ENCODE peak calls at places on chromosomes 4 and X, in seven cellular contexts. One of them, this sample, is unnamed.

GRCh38 chr4:108425988-108426387 is 194.4 kb upstream of the RPL34 start:
- DNase-seq in lower lobe of right lung: no peak
- DNase-seq in Peyer's patch: no peak
- DNase-seq in cardiac muscle cell: no peak
- DNase-seq in mammary epithelial cell: peak; percentile 35
- DNase-seq in thyroid gland: no peak
- DNase-seq in ascending aorta: no peak
- DNase-seq in this sample: peak; percentile 7

GRCh38 chrX:2711441-2711840 is 20.3 kb downstream of the CD99 start:
- DNase-seq in lower lobe of right lung: no peak
- DNase-seq in Peyer's patch: no peak
- DNase-seq in cardiac muscle cell: no peak
- DNase-seq in mammary epithelial cell: no peak
- DNase-seq in thyroid gland: no peak
- DNase-seq in ascending aorta: no peak
- DNase-seq in this sample: no peak

GRCh38 chrX:74536142-74537010 is 78.0 kb downstream of the RLIM start:
- DNase-seq in lower lobe of right lung: peak; percentile 80
- DNase-seq in Peyer's patch: peak; percentile 44
- DNase-seq in cardiac muscle cell: peak; percentile 56
- DNase-seq in mammary epithelial cell: peak; percentile 47
- DNase-seq in thyroid gland: peak; percentile 86
- DNase-seq in ascending aorta: peak; percentile 90
- DNase-seq in this sample: no peak

GRCh38 chr4:53455766-53456165 is 78.3 kb downstream of the FIP1L1 start:
- DNase-seq in lower lobe of right lung: no peak
- DNase-seq in Peyer's patch: no peak
- DNase-seq in cardiac muscle cell: no peak
- DNase-seq in mammary epithelial cell: no peak
- DNase-seq in thyroid gland: no peak
- DNase-seq in ascending aorta: no peak
- DNase-seq in this sample: no peak

GRCh38 chr4:19924761-19925160 is 326.9 kb upstream of the SLIT2 start:
- DNase-seq in lower lobe of right lung: no peak
- DNase-seq in Peyer's patch: no peak
- DNase-seq in cardiac muscle cell: no peak
- DNase-seq in mammary epithelial cell: no peak
- DNase-seq in thyroid gland: no peak
- DNase-seq in ascending aorta: no peak
- DNase-seq in this sample: no peak

GRCh38 chr4:147110968-147111367 is 165.3 kb upstream of the TTC29 start:
- DNase-seq in lower lobe of right lung: no peak
- DNase-seq in Peyer's patch: no peak
- DNase-seq in cardiac muscle cell: no peak
- DNase-seq in mammary epithelial cell: no peak
- DNase-seq in thyroid gland: no peak
- DNase-seq in ascending aorta: no peak
- DNase-seq in this sample: no peak

GRCh38 chrX:136636121-136636520 is 11.8 kb upstream of the CD40LG start:
- DNase-seq in lower lobe of right lung: no peak
- DNase-seq in Peyer's patch: no peak
- DNase-seq in cardiac muscle cell: peak; percentile 7
- DNase-seq in mammary epithelial cell: no peak
- DNase-seq in thyroid gland: no peak
- DNase-seq in ascending aorta: no peak
- DNase-seq in this sample: no peak

GRCh38 chrX:139691843-139692505 is 16.0 kb downstream of the MCF2 start:
- DNase-seq in lower lobe of right lung: no peak
- DNase-seq in Peyer's patch: no peak
- DNase-seq in cardiac muscle cell: peak; percentile 10
- DNase-seq in mammary epithelial cell: no peak
- DNase-seq in thyroid gland: peak; percentile 2
- DNase-seq in ascending aorta: no peak
- DNase-seq in this sample: no peak

GRCh38 chrX:101265869-101266428 is 25.2 kb downstream of the TAF7L start:
- DNase-seq in lower lobe of right lung: no peak
- DNase-seq in Peyer's patch: no peak
- DNase-seq in cardiac muscle cell: no peak
- DNase-seq in mammary epithelial cell: peak; percentile 9
- DNase-seq in thyroid gland: no peak
- DNase-seq in ascending aorta: no peak
- DNase-seq in this sample: peak; percentile 5

DNA sequence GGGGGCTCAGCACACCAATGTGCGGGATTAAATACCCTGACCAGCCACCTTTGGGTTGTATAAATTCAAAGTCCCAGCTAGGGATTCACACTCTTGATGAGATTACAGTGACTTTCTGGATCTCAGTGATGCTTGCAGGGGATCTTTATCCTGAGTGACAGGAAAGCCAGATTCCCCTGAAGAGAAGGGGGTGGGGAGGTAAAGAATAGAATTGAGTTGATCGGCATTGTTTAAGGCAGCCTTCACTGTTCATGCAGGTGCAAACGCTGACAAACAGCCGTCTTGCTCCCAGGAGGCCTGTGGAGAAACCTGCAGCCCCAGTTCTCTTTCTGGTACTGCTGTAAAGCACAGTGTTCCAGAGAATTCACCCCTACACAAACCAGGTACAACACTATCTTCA is 19.0 kb downstream of the CXXC4 start:
- DNase-seq in lower lobe of right lung: no peak
- DNase-seq in Peyer's patch: no peak
- DNase-seq in cardiac muscle cell: no peak
- DNase-seq in mammary epithelial cell: no peak
- DNase-seq in thyroid gland: no peak
- DNase-seq in ascending aorta: no peak
- DNase-seq in this sample: no peak
- TF ChIP-seq CTCF in lower lobe of right lung: no peak
- TF ChIP-seq CTCF in Peyer's patch: no peak
- TF ChIP-seq CTCF in cardiac muscle cell: no peak
- TF ChIP-seq CTCF in mammary epithelial cell: no peak
- TF ChIP-seq CTCF in thyroid gland: no peak
- TF ChIP-seq CTCF in ascending aorta: no peak
- TF ChIP-seq CTCF in this sample: no peak

DNA sequence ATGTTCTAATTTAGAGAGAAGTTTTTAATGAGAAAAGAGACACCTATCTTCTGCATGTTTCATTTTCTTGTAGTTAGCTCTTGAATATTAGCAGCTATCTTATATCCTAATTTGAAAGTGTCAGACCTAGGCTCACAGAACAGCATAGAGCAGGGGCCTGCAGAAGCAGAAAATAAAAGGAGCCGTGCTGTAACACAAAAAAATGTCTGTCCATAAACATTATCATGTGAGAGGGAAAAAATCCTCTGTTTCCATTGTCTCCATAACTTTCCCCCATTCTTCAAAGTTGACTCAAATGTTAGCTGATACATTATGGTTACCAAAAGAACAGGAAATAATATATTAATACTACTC is 329.2 kb upstream of the EPHA5 start:
- DNase-seq in lower lobe of right lung: no peak
- DNase-seq in Peyer's patch: no peak
- DNase-seq in cardiac muscle cell: no peak
- DNase-seq in mammary epithelial cell: no peak
- DNase-seq in thyroid gland: no peak
- DNase-seq in ascending aorta: no peak
- DNase-seq in this sample: no peak
- H3K4me3 ChIP-seq in lower lobe of right lung: no peak overlapping the region
- H3K4me3 ChIP-seq in Peyer's patch: no peak overlapping the region
- H3K4me3 ChIP-seq in cardiac muscle cell: peak overlapping the region; percentile 9
- H3K4me3 ChIP-seq in mammary epithelial cell: no peak overlapping the region
- H3K4me3 ChIP-seq in thyroid gland: no peak overlapping the region
- H3K4me3 ChIP-seq in ascending aorta: no peak overlapping the region
- H3K4me3 ChIP-seq in this sample: no peak overlapping the region

GRCh38 chrX:70960728-70961127 is 29.8 kb upstream of the SLC7A3 start:
- DNase-seq in lower lobe of right lung: no peak
- DNase-seq in Peyer's patch: no peak
- DNase-seq in cardiac muscle cell: no peak
- DNase-seq in mammary epithelial cell: no peak
- DNase-seq in thyroid gland: no peak
- DNase-seq in ascending aorta: no peak
- DNase-seq in this sample: no peak
- TF ChIP-seq CTCF in lower lobe of right lung: no peak
- TF ChIP-seq CTCF in Peyer's patch: no peak
- TF ChIP-seq CTCF in cardiac muscle cell: no peak
- TF ChIP-seq CTCF in mammary epithelial cell: peak; percentile 43
- TF ChIP-seq CTCF in thyroid gland: no peak
- TF ChIP-seq CTCF in ascending aorta: no peak
- TF ChIP-seq CTCF in this sample: no peak

DNA sequence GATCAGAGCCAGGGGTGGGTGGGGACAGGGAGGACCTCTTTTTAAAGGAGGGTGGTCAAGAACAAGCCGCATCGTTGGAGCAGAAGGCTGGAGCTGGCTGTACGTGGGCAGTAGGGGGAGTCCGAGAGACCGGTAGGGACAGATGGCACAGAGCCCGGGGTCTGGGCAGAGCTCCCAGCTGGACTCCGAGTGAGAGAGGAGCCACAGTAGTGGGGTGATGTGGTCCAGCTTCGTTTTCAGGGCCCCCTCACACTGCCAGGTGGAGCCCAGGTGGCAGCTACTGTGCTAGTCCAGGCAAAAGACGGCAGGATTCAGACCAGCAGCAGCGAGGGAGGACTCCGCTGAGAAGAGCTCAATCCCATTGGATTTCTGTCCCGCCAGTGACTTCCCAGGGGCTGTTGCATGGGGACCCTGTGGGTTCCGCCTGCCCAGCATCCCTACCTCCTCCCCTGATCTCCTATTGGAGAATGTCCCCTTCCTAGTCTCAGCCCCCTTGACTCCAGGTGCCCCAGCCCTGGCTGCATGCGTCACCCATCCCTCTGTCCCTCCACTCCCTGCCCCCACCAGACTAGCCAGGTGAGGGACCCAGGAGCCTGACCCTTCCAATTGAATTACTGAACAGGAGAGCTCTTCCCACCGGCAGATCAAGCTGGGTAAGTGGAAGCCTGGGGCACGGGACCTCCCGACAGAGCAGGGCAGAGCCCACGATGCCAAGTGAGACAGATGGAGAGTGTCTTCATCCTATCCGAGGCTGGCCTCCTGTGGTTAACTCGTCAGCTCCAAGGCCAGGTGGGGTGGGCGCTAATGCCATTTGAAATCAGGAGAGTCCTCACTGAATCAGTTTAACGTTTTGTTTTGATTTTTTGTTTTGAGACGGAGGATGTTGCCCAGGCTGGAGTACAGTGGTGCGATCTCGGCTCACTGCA is 2.9 kb downstream of the ARHGAP4 start:
- DNase-seq in lower lobe of right lung: peak; percentile 78
- DNase-seq in Peyer's patch: peak; percentile 54
- DNase-seq in cardiac muscle cell: no peak
- DNase-seq in mammary epithelial cell: peak; percentile 17
- DNase-seq in thyroid gland: peak; percentile 87
- DNase-seq in ascending aorta: peak; percentile 87
- DNase-seq in this sample: no peak
- H3K4me3 ChIP-seq in lower lobe of right lung: peak overlapping the region; percentile 25
- H3K4me3 ChIP-seq in Peyer's patch: no peak overlapping the region
- H3K4me3 ChIP-seq in cardiac muscle cell: no peak overlapping the region
- H3K4me3 ChIP-seq in mammary epithelial cell: no peak overlapping the region
- H3K4me3 ChIP-seq in thyroid gland: no peak overlapping the region
- H3K4me3 ChIP-seq in ascending aorta: no peak overlapping the region
- H3K4me3 ChIP-seq in this sample: no peak overlapping the region

DNA sequence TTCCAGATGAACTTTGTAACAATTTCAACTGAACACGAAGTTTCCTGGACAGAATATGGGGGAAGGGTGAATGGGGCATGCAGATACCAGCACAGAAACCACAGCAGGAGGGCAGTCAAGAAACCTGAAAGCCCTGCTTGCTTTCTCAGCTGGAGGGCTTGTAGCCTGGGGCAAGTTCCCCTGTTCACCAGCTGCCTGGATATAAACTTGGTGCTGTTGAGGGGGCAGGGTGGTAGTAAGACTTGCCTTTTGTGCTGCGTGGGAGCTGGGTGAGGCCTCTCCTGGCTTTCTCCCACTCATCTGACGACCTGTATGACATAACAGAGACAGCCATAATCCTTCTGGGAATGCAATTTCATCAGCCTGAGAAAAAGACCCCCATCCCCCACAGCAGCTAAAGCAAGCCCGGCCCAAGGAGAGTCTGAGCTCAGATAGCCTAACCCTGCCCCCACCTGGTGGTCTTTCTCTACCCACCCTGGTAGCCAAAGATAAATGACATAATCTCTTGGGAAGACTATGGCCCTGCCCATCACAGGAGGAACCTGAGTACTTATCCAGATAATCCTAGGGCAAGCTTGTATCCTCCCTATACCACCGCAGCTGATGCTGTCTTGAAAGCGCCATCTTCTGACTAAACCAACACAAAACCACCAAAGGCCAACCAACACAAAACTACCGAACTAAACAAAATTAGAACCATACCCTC is 234.3 kb downstream of the LAS1L start:
- DNase-seq in lower lobe of right lung: no peak
- DNase-seq in Peyer's patch: no peak
- DNase-seq in cardiac muscle cell: no peak
- DNase-seq in mammary epithelial cell: no peak
- DNase-seq in thyroid gland: no peak
- DNase-seq in ascending aorta: no peak
- DNase-seq in this sample: no peak
- TF ChIP-seq CTCF in lower lobe of right lung: no peak
- TF ChIP-seq CTCF in Peyer's patch: no peak
- TF ChIP-seq CTCF in cardiac muscle cell: no peak
- TF ChIP-seq CTCF in mammary epithelial cell: no peak
- TF ChIP-seq CTCF in thyroid gland: no peak
- TF ChIP-seq CTCF in ascending aorta: no peak
- TF ChIP-seq CTCF in this sample: no peak

GRCh38 chr4:186845137-186845842 is 121.6 kb upstream of the FAT1 start:
- DNase-seq in lower lobe of right lung: no peak
- DNase-seq in Peyer's patch: no peak
- DNase-seq in cardiac muscle cell: no peak
- DNase-seq in mammary epithelial cell: peak; percentile 80
- DNase-seq in thyroid gland: peak; percentile 8
- DNase-seq in ascending aorta: no peak
- DNase-seq in this sample: no peak
- H3K4me3 ChIP-seq in lower lobe of right lung: no peak overlapping the region
- H3K4me3 ChIP-seq in Peyer's patch: no peak overlapping the region
- H3K4me3 ChIP-seq in cardiac muscle cell: no peak overlapping the region
- H3K4me3 ChIP-seq in mammary epithelial cell: no peak overlapping the region
- H3K4me3 ChIP-seq in thyroid gland: no peak overlapping the region
- H3K4me3 ChIP-seq in ascending aorta: no peak overlapping the region
- H3K4me3 ChIP-seq in this sample: no peak overlapping the region

DNA sequence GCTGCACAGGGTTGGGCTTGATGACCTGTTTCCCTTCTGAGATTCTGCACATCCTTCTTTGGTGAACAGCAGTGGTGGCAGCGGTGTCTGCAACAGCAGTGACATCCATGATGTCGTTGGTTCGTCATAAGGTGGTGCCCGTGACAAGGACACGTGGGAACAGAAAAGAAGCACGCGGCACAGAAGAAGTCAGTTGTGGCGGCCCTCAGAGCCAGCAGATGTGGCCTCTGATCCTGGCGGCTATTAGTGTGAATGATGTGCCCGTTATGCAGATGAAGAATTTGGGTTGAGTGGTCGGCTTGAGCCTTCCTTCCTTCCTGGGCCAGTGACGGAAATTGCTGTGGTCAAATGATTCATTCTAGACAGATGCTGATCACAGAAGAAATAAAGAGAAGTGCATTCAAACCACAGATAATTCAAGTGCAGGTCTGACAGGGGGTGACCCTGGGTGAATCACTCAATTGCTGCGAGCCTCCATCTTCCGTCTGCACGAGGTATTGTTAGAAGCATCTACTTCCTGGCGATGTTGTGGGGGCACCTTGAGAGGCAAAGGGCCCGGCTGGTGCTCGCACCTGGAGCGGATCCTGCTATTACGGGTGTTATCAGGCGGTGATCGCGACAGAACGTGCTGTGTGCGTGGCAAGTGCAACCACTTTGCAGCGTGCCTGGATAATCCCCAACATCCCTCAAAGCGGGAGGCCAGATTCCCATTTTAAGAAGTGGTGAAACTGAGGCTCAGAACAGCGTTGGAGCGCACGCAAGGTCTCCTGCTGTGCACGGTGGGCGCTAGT is 215.2 kb upstream of the PSAPL1 start:
- DNase-seq in lower lobe of right lung: peak; percentile 53
- DNase-seq in Peyer's patch: peak; percentile 19
- DNase-seq in cardiac muscle cell: no peak
- DNase-seq in mammary epithelial cell: peak; percentile 82
- DNase-seq in thyroid gland: no peak
- DNase-seq in ascending aorta: peak; percentile 76
- DNase-seq in this sample: peak; percentile 98
- TF ChIP-seq CTCF in lower lobe of right lung: no peak
- TF ChIP-seq CTCF in Peyer's patch: no peak
- TF ChIP-seq CTCF in cardiac muscle cell: no peak
- TF ChIP-seq CTCF in mammary epithelial cell: no peak
- TF ChIP-seq CTCF in thyroid gland: no peak
- TF ChIP-seq CTCF in ascending aorta: no peak
- TF ChIP-seq CTCF in this sample: no peak